ENCODE peak calls at places on chromosomes 7 and 10, in seven cellular contexts. P is IMR-90, C is adrenal gland, D is body of pancreas, W is heart left ventricle, A is sigmoid colon, Q is uterus. I is an unnamed sample.

GRCh38 chr10:61187601-61188000 is 243.6 kb upstream of the RHOBTB1 start:
- DNase-seq in P (no peak), C (no peak), D (no peak), W (no peak), A (no peak), Q (no peak), I (no peak)

GRCh38 chr10:95755511-95756004 is 405 bp upstream of the ENTPD1 start:
- DNase-seq in P (no peak), C (peak), D (peak), W (no peak), A (peak), Q (peak), I (no peak)

GRCh38 chr10:19169684-19170083 is 121.1 kb downstream of the MALRD1 start:
- DNase-seq in P (peak), C (no peak), D (no peak), W (no peak), A (no peak), Q (no peak), I (no peak)

GRCh38 chr10:89479255-89479654 is 56.1 kb downstream of the SLC16A12 start:
- DNase-seq in P (peak), C (no peak), D (no peak), W (no peak), A (no peak), Q (no peak), I (no peak)

GRCh38 chr7:101743995-101744360 is 73.4 kb upstream of the CUX1 start:
- DNase-seq in P (no peak), C (no peak), D (no peak), W (no peak), A (no peak), Q (no peak), I (no peak)

GRCh38 chr10:33355267-33355666 is 20.8 kb upstream of the NRP1 start:
- DNase-seq in P (no peak), C (peak), D (peak), W (no peak), A (no peak), Q (no peak), I (no peak)

GRCh38 chr10:11715815-11716494 is 26.2 kb upstream of the ECHDC3 start:
- DNase-seq in P (no peak), C (no peak), D (peak), W (no peak), A (no peak), Q (no peak), I (no peak)

GRCh38 chr7:1283941-1284742 is 51.5 kb downstream of the UNCX start:
- DNase-seq in P (no peak), C (no peak), D (no peak), W (no peak), A (no peak), Q (no peak), I (no peak)

GRCh38 chr10:48767752-48768450 is 83.2 kb downstream of the WDFY4 start:
- DNase-seq in P (no peak), C (no peak), D (no peak), W (no peak), A (no peak), Q (no peak), I (peak)

GRCh38 chr10:117339569-117339968 is 35.7 kb downstream of the PDZD8 start:
- DNase-seq in P (peak), C (no peak), D (no peak), W (no peak), A (no peak), Q (no peak), I (no peak)

GRCh38 chr7:70458195-70458695 is 673.7 kb upstream of the GALNT17 start:
- DNase-seq in P (no peak), C (no peak), D (no peak), W (no peak), A (no peak), Q (no peak), I (no peak)

DNA sequence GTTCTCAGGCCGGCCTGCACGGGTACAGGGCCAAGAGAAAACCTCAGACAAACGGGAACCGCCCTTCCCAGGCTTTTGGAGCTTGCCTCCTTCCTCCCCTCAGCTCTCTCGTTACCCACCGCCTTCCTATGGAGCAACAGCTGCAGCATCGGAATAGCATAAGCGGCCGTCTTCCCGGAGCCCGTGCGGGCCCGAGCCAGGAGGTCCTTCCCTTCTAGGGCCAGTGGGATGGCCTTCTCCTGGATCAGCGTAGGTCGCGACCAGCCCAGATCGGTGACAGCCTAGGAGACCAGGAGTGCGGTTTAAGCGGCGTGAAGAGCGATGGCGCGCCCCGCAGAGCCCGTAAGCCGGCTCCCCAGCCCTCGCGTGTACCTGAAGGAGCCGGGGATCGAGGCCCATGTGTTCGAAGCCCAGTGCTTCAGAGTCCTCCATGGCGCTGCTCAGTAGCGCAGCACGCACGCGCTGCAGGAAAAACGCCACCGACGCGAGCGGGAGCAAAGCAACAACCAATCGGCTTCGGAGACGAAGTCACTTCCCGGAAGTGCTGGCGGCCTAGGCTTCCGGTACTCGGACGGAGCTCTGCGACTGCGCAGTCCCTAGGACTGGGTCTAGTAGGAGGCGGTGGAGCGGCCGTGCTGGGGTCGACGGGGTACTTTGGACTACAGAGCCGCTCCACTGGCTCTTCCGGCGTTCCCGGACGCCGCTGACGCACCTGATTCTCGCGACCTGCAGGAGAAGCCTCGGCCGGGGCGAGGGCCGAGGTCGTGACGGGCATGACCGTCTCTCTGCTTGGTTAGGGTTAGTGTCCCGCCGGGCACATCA is at the start of gene DDX56:
- DNase-seq in P (peak), C (peak), D (peak), W (peak), A (peak), Q (peak), I (no peak)
- TF ChIP-seq POLR2A in P (peak), C (peak), D (peak), W (peak), A (peak), Q (peak), I (peak)

DNA sequence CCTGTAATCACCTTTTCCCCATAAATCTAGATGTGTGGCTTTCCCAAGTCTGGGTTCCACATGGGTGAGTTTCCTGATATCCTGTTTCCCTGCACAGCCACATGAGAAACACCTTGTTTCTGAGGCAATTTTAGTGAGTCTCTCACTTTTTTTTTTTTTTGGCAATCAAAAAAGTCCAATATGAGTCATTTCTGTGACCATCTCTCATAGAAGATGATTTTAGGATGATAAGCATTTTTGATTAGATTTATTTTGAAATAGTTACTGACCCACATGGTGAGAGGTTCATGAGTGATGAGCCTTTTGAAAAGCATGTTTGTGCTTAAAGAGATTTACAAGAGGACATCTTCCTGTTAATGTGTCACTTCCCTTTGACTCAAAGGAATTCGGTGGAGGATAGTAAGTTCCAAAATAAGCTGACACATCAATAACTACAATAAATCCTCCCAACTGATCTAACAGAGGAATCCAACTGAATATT is 464.0 kb downstream of the INHBA start:
- DNase-seq in P (peak), C (no peak), D (no peak), W (no peak), A (no peak), Q (no peak), I (no peak)
- TF ChIP-seq POLR2A in P (no peak), C (no peak), D (no peak), W (no peak), A (no peak), Q (no peak), I (no peak)

DNA sequence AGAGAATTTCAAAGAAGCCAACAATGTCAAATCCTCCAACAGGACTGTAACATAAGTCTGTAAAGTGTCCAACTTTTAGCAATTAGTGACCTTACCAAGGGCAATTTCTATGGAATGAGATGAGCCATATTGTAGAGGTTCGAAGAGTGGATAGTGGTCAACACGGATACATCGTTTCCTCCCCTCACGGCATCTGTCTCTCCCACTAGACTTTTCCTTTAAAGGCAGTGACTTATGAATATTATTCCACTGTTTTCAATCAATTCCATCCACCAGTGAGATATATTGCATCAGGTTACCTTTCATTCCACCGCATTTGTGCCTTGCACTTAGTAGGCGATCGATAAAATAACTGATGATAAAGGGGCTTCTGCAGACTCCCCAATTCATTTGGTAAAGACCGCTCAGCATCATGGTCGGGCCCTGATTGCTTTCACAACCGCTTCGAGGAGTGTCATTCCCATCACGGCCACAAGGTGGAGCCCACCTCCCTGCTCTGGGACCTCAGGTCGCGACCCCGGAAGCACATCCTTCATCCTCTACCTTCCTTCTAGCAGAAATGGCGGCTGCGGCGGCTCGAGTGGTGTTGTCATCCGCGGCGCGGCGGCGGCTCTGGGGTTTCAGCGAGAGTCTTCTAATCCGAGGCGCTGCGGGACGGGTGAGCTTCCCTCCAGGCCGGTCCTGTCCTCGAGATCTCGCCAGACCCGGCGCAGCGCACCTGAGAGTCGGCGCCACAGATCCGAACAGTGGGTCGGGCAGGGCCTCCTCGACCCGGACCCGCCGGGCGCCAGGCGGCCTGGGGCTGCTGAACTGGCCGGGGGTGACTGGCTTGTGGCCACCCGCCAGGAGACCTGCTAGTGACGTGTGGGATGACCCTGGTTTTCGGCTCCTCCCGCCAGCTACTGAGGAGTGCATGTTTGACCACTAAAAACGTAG is at the start of gene PMPCB:
- DNase-seq in P (peak), C (peak), D (peak), W (peak), A (peak), Q (peak), I (no peak)
- TF ChIP-seq POLR2A in P (peak), C (peak), D (peak), W (peak), A (no peak), Q (no peak), I (no peak)

DNA sequence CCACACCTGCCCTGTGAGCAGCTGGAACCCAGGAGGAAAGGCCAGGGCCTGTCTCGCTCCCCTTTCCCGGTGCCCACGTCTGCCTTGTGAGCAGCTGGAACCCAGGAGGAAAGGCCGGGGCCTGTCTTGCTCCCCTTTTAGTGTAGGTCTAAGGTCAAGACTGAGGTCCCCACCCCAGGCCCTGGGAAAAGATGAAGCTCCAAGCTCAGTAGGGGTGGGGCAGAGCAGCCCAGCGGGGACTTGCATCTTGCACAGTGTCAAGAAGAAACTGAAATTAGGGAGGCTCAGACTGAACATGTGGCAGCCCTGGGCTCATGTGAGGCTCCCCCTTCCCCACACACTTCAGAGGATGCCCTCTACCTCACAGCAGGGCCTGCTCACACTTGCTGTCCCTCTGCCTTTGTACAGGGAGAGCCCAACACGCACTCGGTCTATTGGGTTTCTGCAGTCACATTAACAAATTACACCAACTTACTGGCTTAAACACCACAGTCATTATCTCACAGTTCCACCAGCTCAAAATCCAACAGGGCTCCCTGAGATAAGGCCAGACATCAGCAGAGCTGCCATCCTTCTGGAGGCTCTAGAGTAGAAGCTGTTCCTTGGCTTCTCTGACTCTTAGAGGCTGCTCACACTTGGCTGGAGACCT is 12.4 kb downstream of the POLL start:
- DNase-seq in P (no peak), C (no peak), D (no peak), W (no peak), A (no peak), Q (no peak), I (no peak)
- TF ChIP-seq POLR2A in P (no peak), C (no peak), D (no peak), W (no peak), A (no peak), Q (no peak), I (no peak)

GRCh38 chr10:13586676-13587355 is at the start of gene PRPF18:
- DNase-seq in P (peak), C (peak), D (peak), W (peak), A (peak), Q (peak), I (no peak)
- TF ChIP-seq POLR2A in P (peak), C (peak), D (no peak), W (peak), A (no peak), Q (no peak), I (no peak)

GRCh38 chr10:102503264-102504178 is at the start of gene SUFU:
- DNase-seq in P (peak), C (peak), D (peak), W (peak), A (peak), Q (peak), I (no peak)
- TF ChIP-seq POLR2A in P (peak), C (peak), D (no peak), W (peak), A (peak), Q (peak), I (no peak)

GRCh38 chr7:56053379-56053778 is 1.8 kb downstream of the CCT6A start:
- DNase-seq in P (no peak), C (no peak), D (no peak), W (no peak), A (no peak), Q (no peak), I (no peak)

GRCh38 chr7:56048245-56048644 is 3.0 kb downstream of the PSPH start:
- DNase-seq in P (no peak), C (no peak), D (no peak), W (no peak), A (no peak), Q (no peak), I (no peak)

GRCh38 chr7:56053993-56054392 is 2.4 kb downstream of the CCT6A start:
- DNase-seq in P (no peak), C (no peak), D (no peak), W (no peak), A (no peak), Q (no peak), I (no peak)

GRCh38 chr7:56051053-56051338 is 248 bp downstream of the PSPH start:
- DNase-seq in P (no peak), C (no peak), D (no peak), W (no peak), A (no peak), Q (no peak), I (no peak)

DNA sequence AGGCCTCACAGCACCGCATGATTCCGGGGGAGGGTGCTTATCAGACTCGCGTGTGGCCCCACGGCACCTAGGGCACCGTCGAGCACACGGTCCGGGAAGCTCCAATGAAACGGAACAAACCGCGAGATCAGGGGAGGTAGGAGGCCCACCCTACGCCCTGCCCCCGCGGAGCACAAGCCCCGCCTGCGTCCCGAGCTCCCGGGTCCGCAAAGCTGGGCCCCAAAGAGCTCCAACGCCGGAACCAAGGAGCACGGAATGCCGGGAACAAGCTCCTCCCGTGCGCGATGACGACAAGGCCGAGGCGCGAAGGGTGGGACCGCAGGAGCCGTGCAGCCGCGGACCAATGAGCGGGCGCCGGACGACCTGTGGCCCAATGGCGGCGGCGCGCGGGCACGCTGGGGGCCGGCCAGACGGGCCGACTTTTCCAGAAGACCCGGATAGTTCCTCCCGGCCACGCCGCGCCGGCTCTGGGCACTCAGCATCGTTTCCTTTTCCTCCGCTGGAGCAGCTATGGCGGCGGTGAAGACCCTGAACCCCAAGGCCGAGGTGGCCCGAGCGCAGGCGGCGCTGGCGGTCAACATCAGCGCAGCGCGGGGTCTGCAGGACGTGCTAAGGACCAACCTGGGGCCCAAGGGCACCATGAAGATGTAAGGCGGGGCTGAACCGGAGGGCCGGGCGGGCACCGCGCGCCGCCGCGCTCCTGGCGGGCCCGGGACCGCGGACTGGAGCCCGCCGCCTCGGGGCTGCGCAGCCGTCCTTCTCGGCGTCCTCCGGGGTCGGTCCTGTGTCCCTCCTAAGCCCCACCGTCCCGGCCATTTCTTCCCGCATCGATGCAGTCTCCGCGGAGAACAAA is at the start of the genes CCT6A and PSPH:
- DNase-seq in P (peak), C (peak), D (peak), W (peak), A (peak), Q (peak), I (peak)
- TF ChIP-seq POLR2A in P (peak), C (peak), D (peak), W (peak), A (peak), Q (peak), I (peak)

DNA sequence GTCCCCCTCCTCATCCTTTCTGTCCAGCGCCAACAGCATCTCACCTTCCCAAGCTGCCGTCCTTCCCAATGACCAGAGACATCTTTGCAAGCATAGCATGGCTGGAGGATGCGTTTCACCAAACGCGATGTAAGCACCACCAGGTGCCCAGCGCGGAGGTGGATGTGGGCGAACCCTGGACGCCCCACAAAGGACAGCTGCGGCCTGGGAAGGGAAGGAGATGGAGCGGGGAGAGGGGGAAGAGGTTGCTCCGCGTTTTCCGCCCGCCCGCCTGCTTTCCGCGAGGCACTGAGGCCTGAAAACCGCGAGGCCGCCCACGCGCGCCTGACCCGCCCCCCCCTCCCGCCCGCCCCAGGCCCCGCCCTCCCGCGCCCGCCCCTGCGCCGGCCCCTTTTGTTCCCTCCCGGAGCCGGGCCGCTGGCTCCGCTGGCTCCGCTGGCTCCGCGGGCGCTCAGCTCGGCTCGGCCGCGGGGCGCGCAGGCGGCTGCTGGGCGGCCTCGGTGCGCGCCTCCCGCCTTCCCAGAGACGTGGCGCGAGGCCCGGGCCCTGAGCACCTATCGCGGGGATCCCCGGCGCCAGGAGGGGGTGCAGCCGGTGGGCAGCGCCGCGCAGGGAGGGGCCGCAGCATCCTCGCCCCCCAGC is at the start of gene CLIP2:
- DNase-seq in P (peak), C (peak), D (peak), W (peak), A (peak), Q (peak), I (no peak)
- TF ChIP-seq POLR2A in P (peak), C (peak), D (peak), W (peak), A (no peak), Q (no peak), I (no peak)

GRCh38 chr7:47636693-47637175 is 54.8 kb upstream of the TNS3 start:
- DNase-seq in P (no peak), C (no peak), D (no peak), W (no peak), A (no peak), Q (peak), I (no peak)
- TF ChIP-seq POLR2A in P (no peak), C (no peak), D (no peak), W (no peak), A (no peak), Q (no peak), I (no peak)